ENCODE peak calls at places on chromosomes 12 and 14, in seven cellular contexts. Z is NCI-H2081, U is heart right ventricle, V is left colon, K is SK-N-DZ, E is amygdala, I is astrocyte of the spinal cord. N is an unnamed sample.

GRCh38 chr12:57467915-57468314 is 8.3 kb downstream of the GLI1 start:
- DNase-seq in K (no peak), Z (no peak), E (no peak), U (no peak), I (no peak), V (no peak), N (no peak)

GRCh38 chr12:29428630-29429029 is 47.7 kb upstream of the ERGIC2 start:
- DNase-seq in E (no peak), I (peak; percentile 75), K (no peak), Z (no peak), V (no peak), U (no peak), N (no peak)

GRCh38 chr14:90519262-90519920 is 122.6 kb downstream of the CALM1 start:
- DNase-seq in V (peak; percentile 17), K (no peak), Z (no peak), I (no peak), E (no peak), U (no peak), N (no peak)

GRCh38 chr14:73591690-73592448 is at the start of gene ACOT4:
- DNase-seq in I (peak; percentile 19), K (peak; percentile 21), U (no peak), Z (peak; percentile 68), E (no peak), V (peak; percentile 32), N (peak; percentile 38)

GRCh38 chr14:100654814-100655795 is 67.9 kb upstream of the BEGAIN start:
- DNase-seq in E (no peak), V (no peak), K (no peak), U (no peak), I (no peak), Z (peak; percentile 79), N (no peak)

GRCh38 chr12:7460375-7461259 is 16.7 kb upstream of the CD163L1 start:
- DNase-seq in Z (peak; percentile 23), I (peak; percentile 61), E (no peak), V (peak; percentile 32), U (no peak), K (peak; percentile 37), N (peak; percentile 76)

GRCh38 chr12:25388216-25388615 is 137.5 kb upstream of the KRAS start:
- DNase-seq in Z (no peak), I (peak; percentile 62), U (no peak), E (no peak), V (peak; percentile 46), K (no peak), N (no peak)

GRCh38 chr14:28321475-28322244 is 444.9 kb upstream of the FOXG1 start:
- DNase-seq in I (peak; percentile 41), V (no peak), E (no peak), K (no peak), U (no peak), Z (no peak), N (no peak)

GRCh38 chr14:93068721-93069120 is 47.0 kb downstream of the ITPK1 start:
- DNase-seq in E (no peak), I (no peak), V (no peak), K (no peak), U (no peak), Z (no peak), N (no peak)

GRCh38 chr12:1185460-1186182 is 194.6 kb downstream of the ERC1 start:
- DNase-seq in K (no peak), Z (no peak), U (no peak), V (no peak), I (no peak), E (no peak), N (no peak)

GRCh38 chr12:60072911-60073310 is 477.1 kb downstream of the SLC16A7 start:
- DNase-seq in K (no peak), I (peak; percentile 54), Z (no peak), E (no peak), V (no peak), U (no peak), N (no peak)

GRCh38 chr12:96193725-96194571 is at the start of gene ELK3:
- DNase-seq in V (peak; percentile 69), Z (peak; percentile 81), K (peak; percentile 52), I (peak; percentile 67), E (no peak), U (peak; percentile 84), N (no peak)

N was measured in head of caudate nucleus.